ENCODE peak calls at places on chromosomes 5 and 9, in eight cellular contexts. A is activated T-cell treated with anti-CD3 and anti-CD28 coated beads, Interleukin-2, amount 50 U/mL, for 4 hours; S is osteoblast; Q is midbrain; R is lower lobe of right lung; Z is stimulated activated CD4-positive, alpha-beta T cell treated with anti-CD3 and anti-CD28 coated beads, Interleukin-2, amount 100 ng/mL, for 24 hours; E is stimulated activated CD8-positive, alpha-beta memory T cell treated with anti-CD3 and anti-CD28 coated beads, Interleukin-15, amount 100 ng/mL, for 24 hours; P is gastrocnemius medialis. I is an unnamed sample.

GRCh38 chr9:36746415-36746814 is 173.7 kb downstream of the MELK start:
- DNase-seq in Q (no peak), A (no peak), S (no peak), E (no peak), Z (no peak), P (no peak), R (no peak), I (no peak)

GRCh38 chr5:95709967-95710650 is 21.0 kb upstream of the RHOBTB3 start:
- DNase-seq in A (no peak), Z (no peak), R (no peak), P (peak), E (no peak), Q (peak), S (no peak), I (no peak)

GRCh38 chr9:72185561-72185960 is 36.3 kb downstream of the GDA start:
- DNase-seq in R (no peak), S (no peak), A (no peak), Q (no peak), P (no peak), E (no peak), Z (no peak), I (no peak)

GRCh38 chr5:99449786-99450185 is 521.0 kb upstream of the CHD1 start:
- DNase-seq in R (no peak), Z (no peak), Q (no peak), S (no peak), A (no peak), E (no peak), P (no peak), I (no peak)

GRCh38 chr9:124280176-124280691 is 22.5 kb downstream of the NEK6 start:
- DNase-seq in S (peak), Z (no peak), R (peak), E (no peak), P (no peak), A (no peak), Q (peak), I (no peak)

GRCh38 chr5:73985145-73985544 is 359.1 kb downstream of the ARHGEF28 start:
- DNase-seq in E (no peak), R (no peak), A (no peak), S (no peak), P (no peak), Q (no peak), Z (no peak), I (no peak)

GRCh38 chr5:18219241-18219640 is 585.0 kb downstream of the TAF11L14 start:
- DNase-seq in P (no peak), S (no peak), E (no peak), Q (no peak), Z (no peak), A (no peak), R (no peak), I (no peak)

GRCh38 chr9:27467486-27467885 is 56.6 kb upstream of the IFNK start:
- DNase-seq in Q (no peak), P (no peak), A (no peak), S (no peak), Z (no peak), R (no peak), E (no peak), I (no peak)

GRCh38 chr5:144328505-144328904 is 157.8 kb downstream of the KCTD16 start:
- DNase-seq in R (no peak), Q (no peak), S (no peak), E (no peak), P (no peak), A (no peak), Z (no peak), I (no peak)

GRCh38 chr5:139670369-139671095 is 22.4 kb downstream of the CXXC5 start:
- DNase-seq in Q (peak), A (no peak), E (no peak), S (peak), P (peak), Z (no peak), R (no peak), I (peak)

GRCh38 chr5:83780681-83781080 is 60.0 kb upstream of the HAPLN1 start:
- DNase-seq in P (no peak), Z (no peak), A (no peak), E (no peak), Q (no peak), S (no peak), R (no peak), I (no peak)

GRCh38 chr5:174935854-174936474 is 211.6 kb downstream of the MSX2 start:
- DNase-seq in R (peak), Z (peak), S (peak), A (peak), Q (peak), P (peak), E (peak), I (peak)

GRCh38 chr5:89313044-89313443 is 430.1 kb upstream of the MEF2C start:
- DNase-seq in S (no peak), R (no peak), Q (no peak), P (no peak), A (no peak), E (no peak), Z (no peak), I (no peak)

GRCh38 chr5:81850494-81850893 is 99.6 kb upstream of the SSBP2 start:
- DNase-seq in E (no peak), S (no peak), P (peak), Q (no peak), Z (no peak), A (no peak), R (no peak), I (no peak)

GRCh38 chr9:96009690-96010477 is 134.4 kb downstream of the ERCC6L2 start:
- DNase-seq in Z (peak), R (no peak), E (no peak), P (no peak), S (peak), A (peak), Q (no peak), I (peak)

GRCh38 chr5:115640274-115640673 is 14.4 kb upstream of the TMED7 start:
- DNase-seq in Z (no peak), S (no peak), P (no peak), E (no peak), A (no peak), Q (no peak), R (no peak), I (no peak)

GRCh38 chr9:85258823-85259370 is 482.9 kb downstream of the AGTPBP1 start:
- DNase-seq in R (no peak), Q (peak), P (peak), A (no peak), S (peak), Z (no peak), E (no peak), I (no peak)

GRCh38 chr9:37923121-37923795 is 19.3 kb upstream of the SLC25A51 start:
- DNase-seq in Q (no peak), R (no peak), P (no peak), E (no peak), Z (no peak), A (no peak), S (peak), I (no peak)

GRCh38 chr5:164052536-164053090 is 547.2 kb downstream of the MAT2B start:
- DNase-seq in S (no peak), R (no peak), E (no peak), Z (no peak), A (no peak), Q (no peak), P (no peak), I (no peak)

GRCh38 chr5:109485030-109485429 is 75.3 kb upstream of the PJA2 start:
- DNase-seq in P (peak), Z (no peak), E (no peak), A (no peak), S (no peak), Q (peak), R (peak), I (no peak)

GRCh38 chr5:168347786-168348414 is 56.5 kb downstream of the WWC1 start:
- DNase-seq in Q (no peak), P (no peak), E (no peak), S (no peak), A (no peak), R (no peak), Z (no peak), I (no peak)

GRCh38 chr9:92641092-92641809 is 28.7 kb downstream of the IPPK start:
- DNase-seq in A (no peak), S (no peak), Q (no peak), P (no peak), R (peak), E (no peak), Z (no peak), I (no peak)

GRCh38 chr5:123605822-123606221 is 93.8 kb downstream of the CSNK1G3 start:
- DNase-seq in Z (no peak), E (no peak), R (no peak), Q (no peak), S (no peak), P (no peak), A (no peak), I (no peak)

GRCh38 chr9:135239769-135240141 is 152.3 kb downstream of the OLFM1 start:
- DNase-seq in S (peak), P (no peak), Q (no peak), Z (no peak), E (no peak), R (no peak), A (no peak), I (no peak)

GRCh38 chr9:35745569-35745968 is 3.5 kb downstream of the GBA2 start:
- DNase-seq in Q (no peak), R (no peak), E (no peak), P (no peak), Z (no peak), S (no peak), A (no peak), I (no peak)

GRCh38 chr5:125196479-125197183 is 450.2 kb upstream of the ZNF608 start:
- DNase-seq in A (no peak), S (no peak), R (no peak), P (no peak), E (no peak), Q (peak), Z (no peak), I (no peak)